ENCODE peak calls at places on chromosome 22, in five cellular contexts. L is upper lobe of left lung; E is stomach; O is right cardiac atrium; D is naive thymus-derived CD4-positive, alpha-beta T cell. N is an unnamed sample. For H3K4me1, the result is how much of the 10 kb centered on the place peaks cover.

GRCh38 chr22:20061481-20061861 is 18.6 kb upstream of the DGCR8 start:
- DNase-seq in L (no peak), E (no peak), O (peak), D (no peak), N (no peak)

GRCh38 chr22:49979587-49980264 is 19.2 kb downstream of the PIM3 start:
- DNase-seq in L (no peak), E (peak), D (no peak), O (no peak), N (peak)

GRCh38 chr22:47564651-47565050 is 802.2 kb downstream of the TBC1D22A start:
- DNase-seq in O (no peak), E (no peak), D (no peak), L (no peak), N (no peak)

GRCh38 chr22:48517039-48518030 is 1310.3 kb downstream of the BRD1 start:
- DNase-seq in E (no peak), O (peak), L (peak), D (no peak), N (peak)

GRCh38 chr22:48921411-48921903 is 906.2 kb downstream of the BRD1 start:
- DNase-seq in D (no peak), L (no peak), E (peak), O (no peak), N (no peak)

GRCh38 chr22:29150701-29151100 is 55.0 kb upstream of the EMID1 start:
- DNase-seq in E (peak), L (no peak), D (no peak), O (no peak), N (no peak)

GRCh38 chr22:29065468-29066190 is 4.0 kb upstream of the C22orf31 start:
- DNase-seq in D (peak), O (no peak), L (no peak), E (no peak), N (no peak)

GRCh38 chr22:43878079-43878795 is 13.6 kb downstream of the PNPLA5 start:
- DNase-seq in E (no peak), L (no peak), D (no peak), O (no peak), N (no peak)

GRCh38 chr22:45638197-45638596 is 33.4 kb upstream of the ATXN10 start:
- DNase-seq in D (no peak), L (no peak), O (no peak), E (no peak), N (no peak)

GRCh38 chr22:29079218-29079901 is 6.5 kb downstream of the KREMEN1 start:
- DNase-seq in D (no peak), L (no peak), O (no peak), E (no peak), N (no peak)

GRCh38 chr22:28171135-28171534 is 252.1 kb upstream of the PITPNB start:
- DNase-seq in E (no peak), L (no peak), D (no peak), O (no peak), N (no peak)

GRCh38 chr22:39094717-39095389 is 2.2 kb upstream of the APOBEC3H start:
- DNase-seq in L (no peak), O (no peak), E (no peak), D (peak), N (no peak)

GRCh38 chr22:49576241-49577141 is 251.2 kb downstream of the BRD1 start:
- DNase-seq in L (peak), E (peak), D (no peak), O (peak), N (no peak)

GRCh38 chr22:35914665-35915476 is 113.8 kb downstream of the RBFOX2 start:
- DNase-seq in E (peak), O (peak), L (no peak), D (no peak), N (peak)

GRCh38 chr22:44587004-44587793 is 89.2 kb upstream of the RTL6 start:
- DNase-seq in E (no peak), O (peak), L (no peak), D (no peak), N (no peak)

GRCh38 chr22:49203863-49204598 is 623.6 kb downstream of the BRD1 start:
- DNase-seq in L (no peak), O (no peak), D (no peak), E (peak), N (no peak)

GRCh38 chr22:24053481-24054226 is 42.5 kb downstream of the CABIN1 start:
- DNase-seq in E (no peak), L (no peak), O (no peak), D (no peak), N (no peak)

GRCh38 chr22:17266261-17266971 is 47.2 kb upstream of the ADA2 start:
- DNase-seq in D (peak), L (no peak), E (no peak), O (no peak), N (no peak)

GRCh38 chr22:32725369-32725988 is 76.0 kb upstream of the TIMP3 start:
- DNase-seq in L (no peak), D (no peak), O (no peak), E (no peak), N (no peak)
- H3K4me1 ChIP-seq in L (under half), D (under half), O (under half), E (under half), N (under half)

GRCh38 chr22:37331811-37332536 is 49.7 kb downstream of the CYTH4 start:
- DNase-seq in D (no peak), E (no peak), O (peak), L (no peak), N (no peak)
- H3K4me1 ChIP-seq in D (under half), E (under half), O (under half), L (under half), N (under half)

GRCh38 chr22:40105755-40106154 is 72.0 kb upstream of the TNRC6B start:
- DNase-seq in D (no peak), L (no peak), E (no peak), O (no peak), N (no peak)
- H3K4me1 ChIP-seq in D (under half), L (under half), E (under half), O (under half), N (under half)

GRCh38 chr22:42431401-42432019 is 693 bp downstream of the NFAM1 start:
- DNase-seq in L (no peak), D (no peak), E (no peak), O (peak), N (no peak)
- H3K4me1 ChIP-seq in L (under half), D (under half), E (under half), O (under half), N (under half)